ENCODE peak calls at places on chromosomes 13 and 19, in four cellular contexts. D is cardiac muscle cell, S is RWPE1, Z is thoracic aorta. E is an unnamed sample.

GRCh38 chr19:8148410-8149231 is 771 bp downstream of the FBN3 start:
- DNase-seq in S (no peak), D (peak; percentile 67), Z (no peak), E (no peak)

GRCh38 chr19:34589730-34590129 is 87.2 kb downstream of the SCGB2B2 start:
- DNase-seq in S (no peak), D (no peak), Z (no peak), E (no peak)

GRCh38 chr19:33646306-33646705 is 24.6 kb downstream of the CHST8 start:
- DNase-seq in S (no peak), Z (no peak), D (no peak), E (no peak)

GRCh38 chr13:106376411-106377112 is 158.9 kb downstream of the EFNB2 start:
- DNase-seq in S (peak; percentile 82), Z (no peak), D (no peak), E (peak; percentile 85)

GRCh38 chr13:30719521-30719914 is 15.8 kb upstream of the ALOX5AP start:
- DNase-seq in D (no peak), Z (no peak), S (no peak), E (no peak)

GRCh38 chr13:44088409-44088808 is 208.7 kb downstream of the LACC1 start:
- DNase-seq in D (no peak), Z (no peak), S (no peak), E (no peak)

GRCh38 chr19:29666634-29667389 is 1.6 kb downstream of the PLEKHF1 start:
- DNase-seq in D (peak; percentile 81), Z (no peak), S (no peak), E (no peak)

GRCh38 chr13:30222253-30222652 is 85.1 kb downstream of the KATNAL1 start:
- DNase-seq in D (no peak), S (no peak), Z (no peak), E (no peak)

GRCh38 chr19:5083547-5083965 is 114.6 kb downstream of the KDM4B start:
- DNase-seq in S (no peak), Z (no peak), D (no peak), E (no peak)

GRCh38 chr19:33514885-33515485 is 6.6 kb downstream of the PEPD start:
- DNase-seq in Z (no peak), S (no peak), D (no peak), E (no peak)

GRCh38 chr19:19140476-19140875 is 2.2 kb upstream of the TMEM161A start:
- DNase-seq in Z (no peak), D (no peak), S (no peak), E (no peak)

GRCh38 chr13:33927315-33927714 is 109.4 kb downstream of the RFC3 start:
- DNase-seq in Z (no peak), S (peak; percentile 4), D (no peak), E (no peak)

GRCh38 chr13:111494641-111495040 is 174.2 kb downstream of the TEX29 start:
- DNase-seq in Z (no peak), D (no peak), S (no peak), E (no peak)

GRCh38 chr19:48859711-48860572 is 8.5 kb downstream of the PLEKHA4 start:
- DNase-seq in Z (no peak), S (no peak), D (no peak), E (no peak)

GRCh38 chr13:61110804-61111203 is 304.8 kb downstream of the PCDH20 start:
- DNase-seq in S (no peak), Z (no peak), D (no peak), E (no peak)

GRCh38 chr19:23561341-23561740 is 125.7 kb downstream of the ZNF675 start:
- DNase-seq in D (no peak), Z (no peak), S (no peak), E (no peak)

GRCh38 chr19:46753420-46754155 is 7.3 kb upstream of the STRN4 start:
- DNase-seq in D (peak; percentile 68), S (no peak), Z (no peak), E (peak; percentile 48)

GRCh38 chr13:109989155-109989554 is 202.8 kb upstream of the IRS2 start:
- DNase-seq in S (no peak), Z (no peak), D (no peak), E (no peak)

GRCh38 chr19:42965204-42965603 is 28.2 kb upstream of the PSG7 start:
- DNase-seq in S (peak; percentile 45), D (no peak), Z (no peak), E (no peak)

GRCh38 chr19:6204212-6204611 is 68.7 kb downstream of the ACSBG2 start:
- DNase-seq in D (no peak), Z (no peak), S (no peak), E (peak; percentile 67)

GRCh38 chr19:6196361-6196760 is 60.9 kb downstream of the ACSBG2 start:
- DNase-seq in D (no peak), Z (no peak), S (no peak), E (no peak)

GRCh38 chr19:6199240-6199983 is 63.9 kb downstream of the ACSBG2 start:
- DNase-seq in D (peak; percentile 99), S (peak; percentile 100), Z (peak; percentile 96), E (peak; percentile 96)

GRCh38 chr19:6198896-6199239 is 63.4 kb downstream of the ACSBG2 start:
- DNase-seq in S (no peak), Z (no peak), D (no peak), E (no peak)
- H3K27ac ChIP-seq in S (peak overlapping the region; percentile 89), Z (peak overlapping the region; percentile 34), D (peak overlapping the region; percentile 44), E (no peak overlapping the region)

GRCh38 chr19:51901860-51902259 is 3.0 kb downstream of the ZNF649 start:
- DNase-seq in D (no peak), Z (no peak), S (no peak), E (no peak)

GRCh38 chr19:51903192-51903591 is 1.6 kb downstream of the ZNF649 start:
- DNase-seq in D (no peak), S (no peak), Z (no peak), E (no peak)

GRCh38 chr19:51904331-51905165 is at the start of gene ZNF649:
- DNase-seq in S (peak; percentile 84), Z (peak; percentile 29), D (peak; percentile 91), E (peak; percentile 82)
- H3K27ac ChIP-seq in S (peak within 1 kb of the TSS; percentile 64), Z (peak within 1 kb of the TSS; percentile 67), D (peak within 1 kb of the TSS; percentile 93), E (no peak within 1 kb of the TSS)

GRCh38 chr13:20174656-20175405 is 14.0 kb upstream of the GJA3 start:
- DNase-seq in Z (peak; percentile 80), S (peak; percentile 94), D (no peak), E (peak; percentile 97)
- H3K27ac ChIP-seq in Z (no peak overlapping the region), S (peak overlapping the region; percentile 70), D (no peak overlapping the region), E (peak overlapping the region; percentile 66)

GRCh38 chr13:41985788-41986508 is 25.0 kb upstream of the VWA8 start:
- DNase-seq in Z (no peak), S (no peak), D (no peak), E (peak; percentile 41)

GRCh38 chr13:41978007-41978406 is 17.1 kb upstream of the VWA8 start:
- DNase-seq in Z (no peak), D (no peak), S (no peak), E (no peak)

GRCh38 chr13:41976491-41976890 is 15.6 kb upstream of the VWA8 start:
- DNase-seq in Z (no peak), S (no peak), D (no peak), E (no peak)

DNA sequence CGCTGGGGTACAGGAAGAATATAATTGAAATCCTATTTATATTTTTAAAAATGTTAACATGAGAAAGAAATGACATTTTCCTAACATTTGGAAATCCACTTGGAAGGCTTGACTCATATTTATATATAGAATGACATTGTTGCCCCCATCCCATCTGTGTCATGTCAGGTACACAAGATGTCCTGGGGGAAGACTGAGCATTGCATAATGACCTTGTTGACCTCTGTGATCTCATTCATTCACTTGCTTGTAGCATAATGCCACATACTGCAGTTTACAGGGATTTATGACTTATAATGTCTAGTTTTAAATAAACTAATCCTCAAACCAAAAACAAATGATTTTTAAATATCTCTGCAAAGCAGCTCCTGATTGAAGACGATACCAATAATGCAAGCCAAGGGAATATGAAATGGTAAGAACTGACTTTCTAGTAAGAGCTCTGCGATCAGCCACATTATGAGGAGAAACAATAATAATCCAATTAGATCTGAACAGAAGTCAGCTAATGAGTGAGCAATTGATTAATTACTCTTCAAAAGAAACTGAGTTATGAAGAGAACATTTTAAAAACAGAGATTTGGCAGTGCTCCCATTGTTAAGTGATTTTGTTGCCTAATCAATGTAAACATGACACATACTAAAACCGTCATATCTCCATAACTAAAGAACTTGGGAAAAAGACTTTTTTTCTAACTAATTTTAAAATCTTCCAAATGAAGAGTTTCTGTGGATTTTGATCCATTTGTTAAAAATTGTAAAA is 21.2 kb upstream of the VWA8 start:
- DNase-seq in S (peak; percentile 57), Z (no peak), D (no peak), E (no peak)
- H3K27ac ChIP-seq in S (no peak overlapping the region), Z (no peak overlapping the region), D (no peak overlapping the region), E (no peak overlapping the region)

GRCh38 chr13:90305796-90306195 is 1041.7 kb upstream of the MIR17HG start:
- DNase-seq in S (no peak), Z (no peak), D (no peak), E (no peak)
- H3K27ac ChIP-seq in S (no peak overlapping the region), Z (no peak overlapping the region), D (no peak overlapping the region), E (no peak overlapping the region)

GRCh38 chr19:37172368-37173366 is at the start of gene ZNF585A:
- DNase-seq in Z (peak; percentile 83), D (peak; percentile 96), S (peak; percentile 78), E (peak; percentile 93)
- H3K27ac ChIP-seq in Z (peak within 1 kb of the TSS; percentile 48), D (no peak within 1 kb of the TSS), S (peak within 1 kb of the TSS; percentile 55), E (peak within 1 kb of the TSS; percentile 3)

GRCh38 chr13:113288880-113289279 is 8.2 kb upstream of the LAMP1 start:
- DNase-seq in D (no peak), S (peak; percentile 78), Z (no peak), E (no peak)

DNA sequence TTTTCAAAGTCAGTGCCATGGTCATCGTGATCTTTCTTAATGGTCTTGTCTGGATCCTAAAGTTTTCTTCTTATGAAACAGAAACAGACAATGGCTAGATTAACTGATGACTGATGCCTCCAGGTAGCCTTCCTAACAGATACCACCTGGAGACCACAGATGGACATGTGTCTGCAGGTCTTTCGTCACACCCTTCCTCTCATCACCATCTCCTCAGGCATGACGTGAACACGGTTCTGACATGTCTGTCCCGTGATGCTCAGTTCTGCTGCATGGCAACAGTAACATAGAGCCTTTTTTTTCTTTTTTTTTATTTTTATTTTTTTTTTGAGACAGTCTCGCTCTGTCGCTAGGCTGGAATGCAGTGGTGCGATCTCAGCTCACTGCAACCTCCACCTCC is 13.1 kb upstream of the LAMP1 start:
- DNase-seq in S (no peak), Z (no peak), D (no peak), E (no peak)
- H3K27ac ChIP-seq in S (no peak overlapping the region), Z (no peak overlapping the region), D (no peak overlapping the region), E (no peak overlapping the region)

DNA sequence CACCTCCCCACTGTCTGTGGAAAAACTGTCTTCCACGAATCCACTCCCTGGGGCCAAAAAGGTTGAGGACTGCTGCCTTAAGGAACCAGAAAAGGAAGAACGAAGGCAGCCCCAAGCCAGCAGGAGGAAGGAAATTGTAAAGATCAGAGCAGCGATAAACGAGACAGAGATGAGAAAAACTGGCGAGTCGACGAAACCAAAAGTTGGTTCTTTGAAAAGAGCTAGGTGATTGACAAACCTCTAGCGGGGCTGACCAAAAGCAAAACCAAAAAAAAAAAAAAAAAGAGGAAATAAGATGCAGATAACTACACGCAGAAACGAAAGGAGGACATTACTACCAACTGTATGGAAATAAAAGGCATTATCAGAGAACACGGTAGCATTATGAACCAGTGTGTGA is 76.9 kb downstream of the GADD45B start:
- DNase-seq in D (no peak), Z (no peak), S (no peak), E (no peak)
- H3K27ac ChIP-seq in D (no peak overlapping the region), Z (no peak overlapping the region), S (peak overlapping the region; percentile 70), E (peak overlapping the region; percentile 47)